ENCODE peak calls at places on chromosomes 13 and 19, in five cellular contexts. One of them, this sample, is unnamed.

GRCh38 chr13:19725320-19725719 is 57.4 kb downstream of the PSPC1 start:
- DNase-seq in neuronal stem cell: no peak
- DNase-seq in H9: no peak
- DNase-seq in H1: no peak
- DNase-seq in trophoblast cell: no peak
- DNase-seq in this sample: no peak

GRCh38 chr19:4811328-4812131 is 20.0 kb downstream of the TICAM1 start:
- DNase-seq in neuronal stem cell: peak; percentile 56
- DNase-seq in H9: peak; percentile 91
- DNase-seq in H1: peak; percentile 99
- DNase-seq in trophoblast cell: peak; percentile 92
- DNase-seq in this sample: peak; percentile 68

GRCh38 chr19:33409035-33409434 is 35.5 kb downstream of the CEBPG start:
- DNase-seq in neuronal stem cell: no peak
- DNase-seq in H9: no peak
- DNase-seq in H1: no peak
- DNase-seq in trophoblast cell: no peak
- DNase-seq in this sample: no peak

GRCh38 chr13:51323824-51324511 is 15.5 kb upstream of the SERPINE3 start:
- DNase-seq in neuronal stem cell: no peak
- DNase-seq in H9: no peak
- DNase-seq in H1: no peak
- DNase-seq in trophoblast cell: no peak
- DNase-seq in this sample: no peak

GRCh38 chr19:719636-720377 is 11.1 kb downstream of the PALM start:
- DNase-seq in neuronal stem cell: no peak
- DNase-seq in H9: no peak
- DNase-seq in H1: peak; percentile 59
- DNase-seq in trophoblast cell: no peak
- DNase-seq in this sample: no peak

GRCh38 chr19:45790942-45791341 is 1.7 kb downstream of the DMWD start:
- DNase-seq in neuronal stem cell: no peak
- DNase-seq in H9: no peak
- DNase-seq in H1: no peak
- DNase-seq in trophoblast cell: no peak
- DNase-seq in this sample: no peak

GRCh38 chr13:32381539-32381938 is 46.4 kb downstream of the N4BP2L1 start:
- DNase-seq in neuronal stem cell: peak; percentile 15
- DNase-seq in H9: peak; percentile 52
- DNase-seq in H1: no peak
- DNase-seq in trophoblast cell: peak; percentile 47
- DNase-seq in this sample: peak; percentile 47

GRCh38 chr19:7986321-7987083 is 18.9 kb downstream of the ELAVL1 start:
- DNase-seq in neuronal stem cell: no peak
- DNase-seq in H9: no peak
- DNase-seq in H1: no peak
- DNase-seq in trophoblast cell: peak; percentile 58
- DNase-seq in this sample: peak; percentile 90

GRCh38 chr13:23069571-23069970 is 111.2 kb upstream of the SGCG start:
- DNase-seq in neuronal stem cell: no peak
- DNase-seq in H9: no peak
- DNase-seq in H1: no peak
- DNase-seq in trophoblast cell: peak; percentile 51
- DNase-seq in this sample: no peak

GRCh38 chr13:114035186-114035582 is 61.3 kb upstream of the C13orf46 start:
- DNase-seq in neuronal stem cell: no peak
- DNase-seq in H9: no peak
- DNase-seq in H1: no peak
- DNase-seq in trophoblast cell: no peak
- DNase-seq in this sample: no peak
- H3K9ac ChIP-seq in neuronal stem cell: no peak overlapping the region
- H3K9ac ChIP-seq in H9: no peak overlapping the region
- H3K9ac ChIP-seq in H1: no peak overlapping the region
- H3K9ac ChIP-seq in trophoblast cell: no peak overlapping the region
- H3K9ac ChIP-seq in this sample: peak overlapping the region; percentile 72

GRCh38 chr19:20070691-20071090 is 7.1 kb upstream of the ZNF90 start:
- DNase-seq in neuronal stem cell: no peak
- DNase-seq in H9: no peak
- DNase-seq in H1: no peak
- DNase-seq in trophoblast cell: no peak
- DNase-seq in this sample: no peak
- H2BK12ac ChIP-seq in neuronal stem cell: no peak overlapping the region
- H2BK12ac ChIP-seq in H9: no peak overlapping the region
- H2BK12ac ChIP-seq in H1: peak overlapping the region; percentile 86
- H2BK12ac ChIP-seq in trophoblast cell: no peak overlapping the region
- H2BK12ac ChIP-seq in this sample: no peak overlapping the region

DNA sequence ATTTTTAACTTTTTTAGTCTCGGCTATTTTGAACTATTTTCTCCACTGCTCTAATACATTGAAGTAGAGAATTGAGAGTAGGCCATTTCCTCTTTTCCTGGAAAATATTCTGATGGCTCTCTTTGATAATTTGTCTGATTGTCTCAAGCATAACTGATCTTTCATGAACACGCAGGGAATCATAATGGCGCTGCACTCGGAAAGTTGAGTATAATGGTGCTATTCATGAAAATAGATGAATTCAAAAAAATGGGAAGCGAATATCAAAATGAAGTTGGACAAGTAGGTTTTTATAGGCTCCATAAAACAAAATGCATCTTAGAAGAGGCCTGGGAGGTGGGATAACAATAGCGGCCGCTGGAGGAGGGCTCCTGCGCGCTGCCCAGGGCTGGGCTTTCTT is 29.0 kb downstream of the COL4A2 start:
- DNase-seq in neuronal stem cell: no peak
- DNase-seq in H9: no peak
- DNase-seq in H1: no peak
- DNase-seq in trophoblast cell: no peak
- DNase-seq in this sample: no peak
- H4K8ac ChIP-seq in neuronal stem cell: no peak overlapping the region
- H4K8ac ChIP-seq in H9: no peak overlapping the region
- H4K8ac ChIP-seq in H1: no peak overlapping the region
- H4K8ac ChIP-seq in trophoblast cell: no peak overlapping the region
- H4K8ac ChIP-seq in this sample: peak overlapping the region; percentile 78

DNA sequence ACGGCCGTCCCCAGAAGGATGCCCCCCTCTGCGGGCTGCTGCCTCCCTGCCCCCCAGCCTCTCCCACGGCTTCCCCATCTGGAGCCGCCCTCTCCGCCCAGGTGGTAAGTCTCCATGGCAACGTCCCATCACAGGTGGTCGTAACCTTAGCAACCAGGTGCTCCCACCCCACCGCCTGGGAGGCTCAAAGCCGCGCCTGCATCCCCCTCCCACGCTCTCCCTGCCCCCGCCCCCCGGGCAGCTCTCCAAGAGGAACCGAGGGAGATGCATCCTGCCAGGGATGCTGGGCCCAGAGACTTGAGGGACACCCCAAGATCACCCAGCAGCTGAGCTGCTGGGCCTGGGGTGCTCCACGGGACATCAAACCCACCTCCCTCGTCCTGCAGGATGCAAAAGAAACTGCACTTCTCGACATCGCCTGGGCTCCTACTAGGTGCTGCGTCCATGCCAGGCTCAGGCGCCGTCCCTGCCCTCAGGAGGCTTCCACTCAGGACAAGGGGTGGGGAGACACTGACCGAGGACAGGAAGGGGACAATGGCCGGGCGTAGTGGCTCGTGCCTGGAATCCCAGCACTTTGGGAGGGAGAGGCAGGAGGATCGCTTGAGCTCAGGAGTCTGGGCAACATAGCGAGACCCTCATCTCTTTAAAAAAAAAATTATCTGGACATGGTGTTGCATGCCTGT is 5.0 kb upstream of the LINGO3 start:
- DNase-seq in neuronal stem cell: no peak
- DNase-seq in H9: peak; percentile 64
- DNase-seq in H1: peak; percentile 81
- DNase-seq in trophoblast cell: no peak
- DNase-seq in this sample: no peak
- H3K9ac ChIP-seq in neuronal stem cell: peak overlapping the region; percentile 21
- H3K9ac ChIP-seq in H9: no peak overlapping the region
- H3K9ac ChIP-seq in H1: no peak overlapping the region
- H3K9ac ChIP-seq in trophoblast cell: no peak overlapping the region
- H3K9ac ChIP-seq in this sample: no peak overlapping the region

DNA sequence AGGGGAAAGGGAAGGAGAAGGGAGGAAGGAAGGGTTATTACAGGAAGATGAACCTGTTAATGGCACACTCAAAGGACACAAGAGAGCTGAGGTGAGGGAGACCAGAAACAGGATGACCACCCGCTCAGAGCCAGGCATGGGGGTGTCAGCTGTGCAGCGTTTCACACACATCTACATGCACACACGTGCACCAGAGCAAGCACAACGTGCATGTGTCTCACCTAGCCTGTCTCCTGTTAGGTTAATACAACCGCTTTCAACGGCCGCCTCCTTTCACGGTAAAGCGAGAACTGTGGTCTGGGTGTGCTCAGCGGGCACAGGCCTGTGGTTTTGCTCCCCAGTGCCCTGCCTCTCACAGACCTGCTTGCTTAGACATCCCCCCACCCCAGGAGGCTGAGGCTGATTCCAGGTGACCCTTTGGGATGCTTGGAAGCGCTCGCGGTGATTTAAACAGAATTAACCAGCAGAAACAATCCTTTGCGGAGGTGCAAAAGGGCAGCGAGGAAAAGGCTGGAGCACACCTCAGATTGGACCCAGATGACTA is 27.4 kb downstream of the IRS2 start:
- DNase-seq in neuronal stem cell: no peak
- DNase-seq in H9: no peak
- DNase-seq in H1: no peak
- DNase-seq in trophoblast cell: no peak
- DNase-seq in this sample: no peak
- H2BK12ac ChIP-seq in neuronal stem cell: no peak overlapping the region
- H2BK12ac ChIP-seq in H9: no peak overlapping the region
- H2BK12ac ChIP-seq in H1: no peak overlapping the region
- H2BK12ac ChIP-seq in trophoblast cell: no peak overlapping the region
- H2BK12ac ChIP-seq in this sample: no peak overlapping the region

GRCh38 chr13:28611654-28612131 is 47.2 kb upstream of the POMP start:
- DNase-seq in neuronal stem cell: no peak
- DNase-seq in H9: no peak
- DNase-seq in H1: no peak
- DNase-seq in trophoblast cell: peak; percentile 26
- DNase-seq in this sample: peak; percentile 72
- H4K8ac ChIP-seq in neuronal stem cell: no peak overlapping the region
- H4K8ac ChIP-seq in H9: no peak overlapping the region
- H4K8ac ChIP-seq in H1: no peak overlapping the region
- H4K8ac ChIP-seq in trophoblast cell: no peak overlapping the region
- H4K8ac ChIP-seq in this sample: peak overlapping the region; percentile 67